ENCODE peak calls at places on chromosomes 4 and X, in nine cellular contexts. S is body of pancreas; F is CD8-positive, alpha-beta T cell; L is GM13977; B is fibroblast of villous mesenchyme; O is AG09309; V is AG04450; C is hepatocyte; A is breast epithelium. W is an unnamed sample.

GRCh38 chr4:8897768-8898167 is 26.1 kb upstream of the HMX1 start:
- DNase-seq in S (no peak), F (no peak), L (no peak), B (no peak), O (no peak), V (no peak), C (no peak), A (no peak), W (no peak)

GRCh38 chrX:150268839-150269238 is 94.3 kb upstream of the MAMLD1 start:
- DNase-seq in S (no peak), F (no peak), L (no peak), B (no peak), O (no peak), V (no peak), C (no peak), A (no peak), W (no peak)

GRCh38 chrX:20514358-20514757 is 247.6 kb upstream of the RPS6KA3 start:
- DNase-seq in S (no peak), F (no peak), L (no peak), B (peak), O (peak), V (no peak), C (no peak), A (no peak), W (no peak)

GRCh38 chr4:15255537-15255936 is 172.3 kb upstream of the C1QTNF7 start:
- DNase-seq in S (no peak), F (no peak), L (no peak), B (no peak), O (no peak), V (no peak), C (no peak), A (no peak), W (no peak)

GRCh38 chr4:40629401-40630334 is at the start of gene RBM47:
- DNase-seq in S (peak), F (no peak), L (peak), B (peak), O (no peak), V (no peak), C (peak), A (peak), W (peak)

GRCh38 chr4:14289708-14290107 is 662.2 kb upstream of the BOD1L1 start:
- DNase-seq in S (no peak), F (no peak), L (no peak), B (no peak), O (no peak), V (no peak), C (no peak), A (no peak), W (no peak)

GRCh38 chr4:178320003-178320402 is 877.8 kb upstream of the AGA start:
- DNase-seq in S (no peak), F (no peak), L (no peak), B (no peak), O (no peak), V (no peak), C (no peak), A (no peak), W (no peak)

GRCh38 chr4:90419124-90419711 is 292.0 kb downstream of the CCSER1 start:
- DNase-seq in S (no peak), F (no peak), L (peak), B (peak), O (no peak), V (no peak), C (peak), A (no peak), W (peak)

GRCh38 chr4:25481648-25482047 is 104.6 kb downstream of the ANAPC4 start:
- DNase-seq in S (no peak), F (no peak), L (no peak), B (no peak), O (no peak), V (no peak), C (no peak), A (no peak), W (no peak)

GRCh38 chr4:16082038-16082423 is 1.8 kb downstream of the PROM1 start:
- DNase-seq in S (no peak), F (no peak), L (no peak), B (no peak), O (no peak), V (no peak), C (no peak), A (no peak), W (no peak)

GRCh38 chr4:2388430-2389182 is 29.8 kb downstream of the ZFYVE28 start:
- DNase-seq in S (no peak), F (no peak), L (no peak), B (peak), O (no peak), V (no peak), C (no peak), A (no peak), W (no peak)

GRCh38 chrX:48893556-48894348 is 3.8 kb downstream of the TIMM17B start:
- DNase-seq in S (no peak), F (no peak), L (no peak), B (no peak), O (no peak), V (no peak), C (no peak), A (no peak), W (no peak)

GRCh38 chrX:118347131-118347530 is 1.2 kb downstream of the WDR44 start:
- DNase-seq in S (no peak), F (no peak), L (no peak), B (peak), O (peak), V (no peak), C (peak), A (no peak), W (no peak)

GRCh38 chr4:85762204-85762884 is 287.4 kb downstream of the ARHGAP24 start:
- DNase-seq in S (peak), F (no peak), L (no peak), B (peak), O (no peak), V (peak), C (no peak), A (no peak), W (no peak)

GRCh38 chrX:40010550-40011364 is 87.0 kb downstream of the BCOR start:
- DNase-seq in S (no peak), F (no peak), L (peak), B (no peak), O (no peak), V (no peak), C (no peak), A (no peak), W (no peak)

GRCh38 chr4:74283614-74284013 is 24.7 kb upstream of the EPGN start:
- DNase-seq in S (no peak), F (no peak), L (no peak), B (peak), O (peak), V (no peak), C (no peak), A (no peak), W (no peak)

GRCh38 chrX:46649421-46650260 is 76.1 kb downstream of the CHST7 start:
- DNase-seq in S (no peak), F (no peak), L (no peak), B (peak), O (no peak), V (no peak), C (peak), A (no peak), W (no peak)

GRCh38 chrX:74382613-74383012 is 38.7 kb upstream of the SLC16A2 start:
- DNase-seq in S (peak), F (peak), L (peak), B (peak), O (peak), V (peak), C (peak), A (peak), W (peak)

GRCh38 chrX:13007519-13008188 is 32.7 kb downstream of the TMSB4X start:
- DNase-seq in S (no peak), F (no peak), L (no peak), B (no peak), O (no peak), V (no peak), C (no peak), A (no peak), W (no peak)

GRCh38 chrX:73851014-73852009 is 288.3 kb downstream of the CHIC1 start:
- DNase-seq in S (no peak), F (no peak), L (peak), B (peak), O (peak), V (no peak), C (no peak), A (no peak), W (peak)

GRCh38 chrX:131704136-131704695 is 160.3 kb downstream of the OR13H1 start:
- DNase-seq in S (no peak), F (no peak), L (peak), B (peak), O (peak), V (no peak), C (no peak), A (no peak), W (peak)

GRCh38 chrX:21373637-21374162 is 518 bp upstream of the CNKSR2 start:
- DNase-seq in S (peak), F (no peak), L (peak), B (no peak), O (no peak), V (no peak), C (no peak), A (no peak), W (peak)

GRCh38 chr4:81573817-81574216 is 102.1 kb upstream of the RASGEF1B start:
- DNase-seq in S (no peak), F (no peak), L (no peak), B (no peak), O (no peak), V (no peak), C (no peak), A (no peak), W (no peak)

GRCh38 chr4:144649646-144650045 is 3.7 kb downstream of the HHIP start:
- DNase-seq in S (no peak), F (no peak), L (no peak), B (no peak), O (no peak), V (no peak), C (no peak), A (no peak), W (no peak)

GRCh38 chrX:154458954-154459829 is 1.1 kb downstream of the PLXNA3 start:
- DNase-seq in S (no peak), F (no peak), L (no peak), B (no peak), O (no peak), V (no peak), C (peak), A (no peak), W (no peak)

GRCh38 chr4:7330811-7331681 is 103.7 kb downstream of the PSAPL1 start:
- DNase-seq in S (no peak), F (no peak), L (no peak), B (no peak), O (no peak), V (no peak), C (no peak), A (no peak), W (no peak)

GRCh38 chr4:7753271-7753670 is 186.4 kb downstream of the AFAP1 start:
- DNase-seq in S (no peak), F (no peak), L (no peak), B (no peak), O (no peak), V (no peak), C (no peak), A (no peak), W (no peak)

GRCh38 chr4:146124023-146124680 is 51.4 kb upstream of the LSM6 start:
- DNase-seq in S (no peak), F (no peak), L (no peak), B (no peak), O (no peak), V (no peak), C (no peak), A (no peak), W (no peak)

GRCh38 chr4:56310401-56310800 is 76.9 kb downstream of the AASDH start:
- DNase-seq in S (no peak), F (no peak), L (no peak), B (no peak), O (no peak), V (no peak), C (no peak), A (no peak), W (no peak)

GRCh38 chrX:107713205-107714195 is 62.1 kb downstream of the TSC22D3 start:
- DNase-seq in S (no peak), F (peak), L (no peak), B (no peak), O (no peak), V (no peak), C (no peak), A (no peak), W (no peak)

GRCh38 chrX:70922776-70923473 is 8.0 kb downstream of the SLC7A3 start:
- DNase-seq in S (no peak), F (no peak), L (no peak), B (no peak), O (no peak), V (no peak), C (no peak), A (no peak), W (no peak)

GRCh38 chr4:189364032-189364449 is 576.6 kb upstream of the FRG1 start:
- DNase-seq in S (no peak), F (no peak), L (no peak), B (peak), O (no peak), V (no peak), C (no peak), A (no peak), W (no peak)

GRCh38 chrX:147894332-147894870 is 17.3 kb upstream of the FMR1 start:
- DNase-seq in S (no peak), F (no peak), L (no peak), B (no peak), O (no peak), V (no peak), C (peak), A (no peak), W (no peak)

GRCh38 chr4:103429283-103429682 is 231.1 kb upstream of the CENPE start:
- DNase-seq in S (no peak), F (no peak), L (peak), B (no peak), O (no peak), V (no peak), C (no peak), A (no peak), W (peak)

GRCh38 chr4:90152024-90152423 is 24.8 kb downstream of the CCSER1 start:
- DNase-seq in S (no peak), F (no peak), L (no peak), B (no peak), O (no peak), V (no peak), C (no peak), A (no peak), W (no peak)

GRCh38 chr4:150389896-150390530 is 191.9 kb upstream of the MAB21L2 start:
- DNase-seq in S (no peak), F (no peak), L (no peak), B (peak), O (no peak), V (no peak), C (peak), A (no peak), W (no peak)

GRCh38 chrX:46628406-46629371 is 55.1 kb downstream of the CHST7 start:
- DNase-seq in S (no peak), F (no peak), L (peak), B (peak), O (no peak), V (peak), C (no peak), A (no peak), W (peak)

GRCh38 chr4:61397174-61397573 is 197.0 kb downstream of the ADGRL3 start:
- DNase-seq in S (no peak), F (no peak), L (no peak), B (peak), O (no peak), V (no peak), C (no peak), A (no peak), W (no peak)

GRCh38 chr4:138727704-138728103 is 287.9 kb upstream of the NOCT start:
- DNase-seq in S (no peak), F (no peak), L (no peak), B (peak), O (no peak), V (no peak), C (no peak), A (no peak), W (no peak)

GRCh38 chr4:113958766-113959540 is 20.5 kb downstream of the ARSJ start:
- DNase-seq in S (no peak), F (no peak), L (no peak), B (peak), O (peak), V (peak), C (peak), A (no peak), W (no peak)

DNA sequence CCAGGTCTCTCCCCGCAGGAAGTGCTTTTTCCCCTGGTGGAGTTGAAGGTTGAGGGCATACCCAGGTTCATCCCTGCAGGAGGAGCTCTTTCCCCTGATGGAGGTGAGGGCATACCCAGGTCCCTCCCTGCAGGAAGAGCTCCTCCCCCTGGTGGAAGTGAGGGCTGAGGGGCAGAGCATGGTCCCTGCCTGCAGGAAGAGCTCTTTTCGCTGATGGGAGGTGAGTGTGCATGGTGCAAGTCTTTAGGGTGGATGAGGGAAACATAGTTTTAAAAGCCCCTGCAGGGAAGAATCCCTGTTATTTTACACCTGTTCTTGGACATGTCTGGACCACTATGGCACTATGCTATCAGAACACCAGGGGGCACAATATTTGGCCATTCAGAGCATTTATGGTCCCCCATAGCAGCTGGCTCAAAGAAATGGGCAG is 43.7 kb upstream of the PUDP start:
- DNase-seq in S (no peak), F (no peak), L (no peak), B (peak), O (no peak), V (no peak), C (no peak), A (no peak), W (no peak)
- TF ChIP-seq CTCF in S (no peak), F (no peak), L (peak), B (peak), O (peak), V (peak), C (no peak), A (no peak), W (no peak)

DNA sequence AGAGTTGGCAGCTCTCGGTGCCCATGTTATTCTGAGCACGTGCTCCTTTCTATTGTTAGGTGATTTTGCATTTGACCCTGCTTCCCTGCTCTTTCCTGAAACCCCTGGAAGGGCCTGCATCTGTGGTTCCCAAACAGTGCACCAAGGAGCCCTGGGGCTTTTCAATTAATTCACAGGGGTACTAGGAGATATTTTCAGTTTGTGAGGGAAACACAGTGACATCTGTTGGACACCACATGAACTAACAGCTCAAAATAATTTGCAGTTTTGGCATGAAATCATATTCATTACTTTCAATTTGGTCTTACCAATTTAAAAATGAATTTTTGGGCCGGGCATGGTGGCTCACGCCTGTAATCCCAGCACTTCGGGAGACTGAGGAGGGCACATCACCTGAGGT is 156.6 kb downstream of the GATB start:
- DNase-seq in S (no peak), F (no peak), L (peak), B (peak), O (no peak), V (no peak), C (no peak), A (no peak), W (no peak)
- TF ChIP-seq CTCF in S (peak), F (no peak), L (peak), B (peak), O (peak), V (peak), C (peak), A (peak), W (peak)

DNA sequence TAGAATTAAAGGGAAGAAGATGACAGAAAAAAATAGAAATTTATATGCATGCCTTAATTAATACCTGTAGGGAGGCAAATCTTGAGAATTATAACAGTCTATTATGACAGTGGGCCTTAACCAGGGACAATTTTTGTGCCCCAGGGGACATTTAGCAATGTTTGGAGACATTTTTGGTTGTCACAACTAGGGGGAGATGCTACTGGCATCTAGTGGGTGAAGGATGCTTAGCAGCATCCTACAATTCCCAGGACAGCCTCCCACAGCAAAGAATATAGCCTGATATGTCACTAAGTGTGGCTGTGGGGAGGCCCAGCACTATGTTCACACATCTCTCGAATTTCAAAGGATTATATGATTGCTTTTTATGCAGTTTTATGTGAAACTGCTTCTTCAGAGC is 10.5 kb downstream of the GPR82 start:
- DNase-seq in S (no peak), F (no peak), L (no peak), B (peak), O (no peak), V (no peak), C (no peak), A (no peak), W (no peak)
- TF ChIP-seq CTCF in S (no peak), F (peak), L (peak), B (peak), O (peak), V (peak), C (peak), A (no peak), W (no peak)

GRCh38 chr4:29082684-29083083 is 1637.5 kb upstream of the PCDH7 start:
- DNase-seq in S (no peak), F (no peak), L (no peak), B (no peak), O (no peak), V (no peak), C (no peak), A (no peak), W (no peak)

GRCh38 chr4:29079260-29079659 is 1640.9 kb upstream of the PCDH7 start:
- DNase-seq in S (no peak), F (no peak), L (no peak), B (no peak), O (no peak), V (no peak), C (no peak), A (no peak), W (no peak)

GRCh38 chr4:29085748-29086147 is 1634.4 kb upstream of the PCDH7 start:
- DNase-seq in S (no peak), F (no peak), L (no peak), B (no peak), O (no peak), V (no peak), C (no peak), A (no peak), W (no peak)

DNA sequence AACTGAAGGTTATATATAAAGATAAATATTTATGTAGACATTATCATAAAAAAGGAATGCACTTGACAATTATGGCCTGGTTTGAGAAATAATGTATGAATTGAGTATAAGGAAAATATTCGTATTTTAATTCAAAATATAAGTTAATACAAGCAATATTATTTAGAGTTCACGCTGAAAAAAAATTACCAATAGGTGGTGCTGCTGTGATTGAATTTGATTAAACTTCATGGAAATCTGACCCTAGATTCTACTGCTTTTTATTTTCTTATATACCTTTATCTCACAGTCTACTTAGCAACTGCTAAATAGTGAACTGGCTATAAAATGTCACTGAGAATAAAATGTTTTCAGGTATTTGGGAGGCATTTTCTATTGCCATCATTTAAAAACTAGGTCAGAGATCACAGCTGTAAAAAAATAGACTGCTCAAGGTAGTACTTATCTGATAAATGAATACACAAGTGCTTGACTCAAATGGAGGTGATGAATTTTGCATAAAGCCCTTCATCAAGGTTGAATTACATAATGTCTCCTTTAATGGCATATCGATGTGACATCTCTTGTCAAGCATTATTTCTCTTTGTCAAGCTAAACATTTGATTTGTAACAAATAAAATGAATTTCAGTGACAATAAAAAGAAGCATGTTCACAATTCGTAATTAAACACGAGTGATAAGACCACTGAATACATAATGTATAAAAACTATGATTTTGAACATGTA is 1638.8 kb upstream of the PCDH7 start:
- DNase-seq in S (no peak), F (no peak), L (no peak), B (peak), O (no peak), V (no peak), C (peak), A (no peak), W (no peak)
- TF ChIP-seq CTCF in S (peak), F (no peak), L (no peak), B (peak), O (peak), V (peak), C (peak), A (no peak), W (no peak)

GRCh38 chr4:142883433-142883832 is 37.3 kb upstream of the INPP4B start:
- DNase-seq in S (no peak), F (no peak), L (no peak), B (peak), O (no peak), V (no peak), C (peak), A (no peak), W (no peak)
- TF ChIP-seq CTCF in S (peak), F (no peak), L (peak), B (peak), O (peak), V (peak), C (peak), A (no peak), W (peak)

GRCh38 chr4:93299116-93299515 is 529.4 kb upstream of the ATOH1 start:
- DNase-seq in S (no peak), F (no peak), L (no peak), B (no peak), O (no peak), V (no peak), C (no peak), A (no peak), W (no peak)
- TF ChIP-seq CTCF in S (no peak), F (no peak), L (no peak), B (no peak), O (no peak), V (no peak), C (no peak), A (no peak), W (no peak)